ENCODE peak calls at places on chromosomes 3 and 15, in ten cellular contexts. L is Peyer's patch, S is MM.1S, U is fibroblast of pulmonary artery, Y is aorta, C is AG10803, G is A549, I is IMR-90, M is uterus, D is choroid plexus epithelial cell. A is an unnamed sample.

GRCh38 chr15:51726302-51727073 is 11.0 kb downstream of the LYSMD2 start:
- DNase-seq in Y (no peak), D (peak; percentile 85), U (peak; percentile 81), L (no peak), C (peak; percentile 80), S (no peak), I (peak; percentile 93), G (peak; percentile 88), M (peak; percentile 71), A (peak; percentile 86)

GRCh38 chr3:191499307-191500125 is 38.6 kb downstream of the PYDC2 start:
- DNase-seq in M (peak; percentile 23), C (peak; percentile 5), D (peak; percentile 19), G (no peak), Y (peak; percentile 77), S (no peak), I (peak; percentile 16), U (peak; percentile 61), L (no peak), A (peak; percentile 3)

GRCh38 chr3:49723301-49723630 is 485 bp downstream of the GMPPB start:
- DNase-seq in M (peak; percentile 54), S (peak; percentile 73), U (peak; percentile 33), Y (peak; percentile 83), L (peak; percentile 74), C (peak; percentile 30), D (peak; percentile 56), I (peak; percentile 37), G (no peak), A (peak; percentile 55)

GRCh38 chr3:12656193-12656592 is 7.7 kb downstream of the RAF1 start:
- DNase-seq in M (no peak), I (no peak), D (no peak), C (peak; percentile 12), Y (no peak), S (no peak), G (no peak), L (no peak), U (no peak), A (no peak)

GRCh38 chr15:56608140-56608778 is 125.0 kb downstream of the ZNF280D start:
- DNase-seq in U (no peak), M (no peak), S (peak; percentile 91), Y (no peak), C (peak; percentile 21), L (peak; percentile 22), I (peak; percentile 10), D (peak; percentile 30), G (no peak), A (no peak)

GRCh38 chr3:188153498-188153948 is 434 bp upstream of the LPP start:
- DNase-seq in S (no peak), G (peak; percentile 84), D (peak; percentile 94), I (peak; percentile 97), U (peak; percentile 97), Y (peak; percentile 95), L (peak; percentile 51), M (peak; percentile 86), C (peak; percentile 94), A (peak; percentile 95)

GRCh38 chr15:78364233-78364632 is 24.1 kb downstream of the CRABP1 start:
- DNase-seq in L (no peak), C (peak; percentile 63), S (no peak), I (no peak), U (no peak), Y (no peak), D (no peak), M (no peak), G (no peak), A (peak; percentile 29)

GRCh38 chr3:72095521-72095920 is 310.6 kb upstream of the PROK2 start:
- DNase-seq in G (no peak), S (no peak), D (no peak), U (no peak), M (no peak), C (no peak), I (no peak), L (no peak), Y (no peak), A (no peak)

GRCh38 chr3:108126348-108126747 is 35.5 kb upstream of the CD47 start:
- DNase-seq in G (no peak), L (no peak), Y (no peak), I (no peak), C (no peak), S (no peak), M (no peak), U (no peak), D (no peak), A (no peak)

GRCh38 chr3:108127301-108127988 is 36.6 kb upstream of the CD47 start:
- DNase-seq in M (no peak), S (peak; percentile 36), C (no peak), D (no peak), U (peak; percentile 7), G (no peak), I (no peak), Y (no peak), L (peak; percentile 75), A (no peak)

GRCh38 chr3:108124337-108125150 is 33.7 kb upstream of the CD47 start:
- DNase-seq in L (peak; percentile 72), S (peak; percentile 82), I (no peak), M (no peak), Y (no peak), G (no peak), C (no peak), U (peak; percentile 8), D (no peak), A (no peak)

GRCh38 chr3:108125151-108125540 is 34.3 kb upstream of the CD47 start:
- DNase-seq in U (no peak), S (no peak), G (no peak), D (no peak), I (no peak), C (no peak), M (no peak), Y (no peak), L (no peak), A (no peak)

DNA sequence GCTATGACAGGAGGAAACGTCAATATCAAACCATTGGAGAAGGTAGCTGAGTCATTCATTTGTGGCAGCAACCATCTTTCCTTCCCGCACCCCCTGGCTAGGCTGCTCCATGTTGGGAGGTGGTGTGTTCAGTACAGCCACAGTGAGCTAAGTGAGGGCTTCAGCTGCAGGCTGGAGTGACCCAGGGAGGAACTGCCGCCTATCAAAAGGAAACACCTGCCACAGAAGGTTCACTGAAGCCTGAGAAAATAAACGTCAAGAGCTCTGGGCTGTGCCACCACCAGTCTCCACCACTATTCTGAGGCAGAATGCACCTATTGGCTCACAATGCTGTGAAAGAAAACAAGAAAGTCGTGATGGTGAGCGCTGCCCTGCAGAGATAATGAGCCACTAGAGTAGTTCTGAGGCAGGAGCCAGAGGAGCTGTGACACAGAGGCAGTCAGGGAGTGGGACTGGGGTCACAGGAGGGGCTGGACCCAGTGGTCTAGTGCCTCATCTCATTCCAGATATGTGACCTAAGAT is 34.8 kb upstream of the CD47 start:
- DNase-seq in G (no peak), D (no peak), S (peak; percentile 93), U (no peak), M (no peak), C (no peak), Y (no peak), L (peak; percentile 88), I (no peak), A (no peak)
- H3K4me3 ChIP-seq in G (no peak overlapping the region), D (no peak overlapping the region), S (peak overlapping the region; percentile 55), U (no peak overlapping the region), M (no peak overlapping the region), C (no peak overlapping the region), Y (no peak overlapping the region), L (peak overlapping the region; percentile 11), I (no peak overlapping the region), A (no peak overlapping the region)

GRCh38 chr3:189636048-189636447 is 4.9 kb downstream of the TP63 start:
- DNase-seq in Y (no peak), I (no peak), S (no peak), D (no peak), L (no peak), G (no peak), U (no peak), C (no peak), M (no peak), A (no peak)

GRCh38 chr3:189638276-189639031 is 7.3 kb downstream of the TP63 start:
- DNase-seq in U (no peak), M (no peak), C (no peak), S (no peak), Y (no peak), G (no peak), L (no peak), I (no peak), D (no peak), A (no peak)

GRCh38 chr3:189641776-189642175 is 10.6 kb downstream of the TP63 start:
- DNase-seq in D (no peak), U (no peak), Y (no peak), C (no peak), L (no peak), G (no peak), I (no peak), M (no peak), S (no peak), A (no peak)

GRCh38 chr3:189635385-189635784 is 4.2 kb downstream of the TP63 start:
- DNase-seq in M (no peak), L (no peak), G (no peak), I (no peak), C (no peak), S (no peak), Y (no peak), D (no peak), U (no peak), A (no peak)

GRCh38 chr3:189637755-189638154 is 6.6 kb downstream of the TP63 start:
- DNase-seq in Y (no peak), S (no peak), I (no peak), G (no peak), U (no peak), M (no peak), L (no peak), C (no peak), D (no peak), A (no peak)
- H3K4me3 ChIP-seq in Y (no peak overlapping the region), S (no peak overlapping the region), I (no peak overlapping the region), G (no peak overlapping the region), U (no peak overlapping the region), M (no peak overlapping the region), L (no peak overlapping the region), C (no peak overlapping the region), D (no peak overlapping the region), A (no peak overlapping the region)

GRCh38 chr3:16370872-16371740 is 106.1 kb downstream of the OXNAD1 start:
- DNase-seq in L (peak; percentile 61), G (no peak), Y (no peak), U (no peak), C (no peak), D (peak; percentile 22), I (peak; percentile 90), S (no peak), M (peak; percentile 41), A (no peak)

GRCh38 chr3:16372362-16373269 is 107.6 kb downstream of the OXNAD1 start:
- DNase-seq in S (no peak), C (no peak), M (peak; percentile 45), I (no peak), D (no peak), G (no peak), L (no peak), Y (no peak), U (peak; percentile 45), A (no peak)

GRCh38 chr3:16369247-16369646 is 104.2 kb downstream of the OXNAD1 start:
- DNase-seq in L (no peak), I (no peak), G (no peak), C (peak; percentile 48), Y (no peak), S (no peak), U (no peak), M (no peak), D (no peak), A (no peak)

GRCh38 chr3:16369885-16370284 is 104.9 kb downstream of the OXNAD1 start:
- DNase-seq in L (no peak), C (peak; percentile 15), I (no peak), D (peak; percentile 53), U (no peak), G (no peak), M (no peak), S (no peak), Y (no peak), A (no peak)

DNA sequence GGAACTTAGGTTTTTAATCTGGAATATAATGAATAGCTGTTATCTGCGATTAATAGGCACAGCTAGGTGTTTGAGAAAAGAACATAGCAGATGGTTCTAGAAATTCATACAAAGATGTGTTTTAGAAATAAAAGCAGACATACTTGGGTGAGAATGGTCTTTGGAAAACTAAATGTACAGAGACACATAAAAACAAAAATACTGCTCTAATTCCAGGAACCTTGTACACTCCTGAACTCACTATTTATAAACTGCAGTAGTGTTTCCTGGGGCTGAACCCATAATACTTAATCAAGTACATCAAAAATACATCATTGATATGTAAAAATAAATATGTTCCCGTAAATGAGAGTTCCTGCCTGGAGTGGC is 105.5 kb downstream of the OXNAD1 start:
- DNase-seq in L (no peak), U (no peak), C (no peak), S (no peak), G (no peak), D (no peak), I (no peak), Y (no peak), M (no peak), A (no peak)
- H3K4me3 ChIP-seq in L (no peak overlapping the region), U (no peak overlapping the region), C (no peak overlapping the region), S (no peak overlapping the region), G (no peak overlapping the region), D (no peak overlapping the region), I (no peak overlapping the region), Y (no peak overlapping the region), M (no peak overlapping the region), A (no peak overlapping the region)

GRCh38 chr3:98763814-98764691 is 913 bp downstream of the ST3GAL6 start:
- DNase-seq in L (no peak), M (no peak), G (no peak), D (peak; percentile 59), U (peak; percentile 51), Y (no peak), C (no peak), I (no peak), S (peak; percentile 78), A (no peak)
- H3K4me3 ChIP-seq in L (no peak overlapping the region), M (no peak overlapping the region), G (no peak overlapping the region), D (no peak overlapping the region), U (no peak overlapping the region), Y (no peak overlapping the region), C (no peak overlapping the region), I (no peak overlapping the region), S (peak overlapping the region; percentile 22), A (no peak overlapping the region)